ENCODE peak calls at places on chromosomes 7 and 10, in ten cellular contexts. B is IMR-90, E is adrenal gland, Z is right lobe of liver, J is heart left ventricle, U is A549, T is K562, A is transverse colon, G is thyroid gland, M is Peyer's patch. Y is an unnamed sample. For H3K4me1, the result is how much of the 10 kb centered on the place peaks cover.

GRCh38 chr10:88428442-88428841 is 154.7 kb downstream of the RNLS start:
- DNase-seq in B (no peak), E (no peak), Z (no peak), J (no peak), U (peak), T (no peak), A (no peak), G (no peak), M (no peak), Y (no peak)

GRCh38 chr10:105409370-105409769 is 768.3 kb downstream of the SORCS3 start:
- DNase-seq in B (no peak), E (no peak), Z (no peak), J (no peak), U (no peak), T (no peak), A (no peak), G (no peak), M (no peak), Y (no peak)

GRCh38 chr7:112986256-112987031 is 100.2 kb downstream of the GPR85 start:
- DNase-seq in B (peak), E (no peak), Z (no peak), J (no peak), U (no peak), T (no peak), A (no peak), G (no peak), M (no peak), Y (no peak)

GRCh38 chr7:24573008-24573553 is at the start of gene PALS2:
- DNase-seq in B (peak), E (peak), Z (peak), J (peak), U (peak), T (peak), A (peak), G (peak), M (peak), Y (peak)

GRCh38 chr10:112059220-112059619 is 124.3 kb downstream of the GPAM start:
- DNase-seq in B (no peak), E (no peak), Z (no peak), J (no peak), U (no peak), T (no peak), A (no peak), G (no peak), M (no peak), Y (no peak)

GRCh38 chr10:79058899-79059771 is 9.6 kb upstream of the ZMIZ1 start:
- DNase-seq in B (no peak), E (no peak), Z (peak), J (no peak), U (no peak), T (no peak), A (peak), G (no peak), M (peak), Y (peak)

GRCh38 chr10:126133082-126133620 is 236.8 kb downstream of the FANK1 start:
- DNase-seq in B (no peak), E (no peak), Z (no peak), J (no peak), U (no peak), T (no peak), A (no peak), G (no peak), M (no peak), Y (no peak)

GRCh38 chr10:58140054-58140453 is 127.6 kb downstream of the IPMK start:
- DNase-seq in B (no peak), E (no peak), Z (no peak), J (no peak), U (no peak), T (no peak), A (no peak), G (no peak), M (no peak), Y (no peak)

GRCh38 chr10:108443636-108444035 is 1279.1 kb upstream of the SORCS1 start:
- DNase-seq in B (no peak), E (no peak), Z (no peak), J (no peak), U (no peak), T (no peak), A (no peak), G (no peak), M (no peak), Y (no peak)

GRCh38 chr10:72794260-72794659 is 99.3 kb upstream of the OIT3 start:
- DNase-seq in B (peak), E (no peak), Z (no peak), J (no peak), U (no peak), T (peak), A (no peak), G (no peak), M (no peak), Y (no peak)

GRCh38 chr10:54613162-54613561 is 187.9 kb downstream of the PCDH15 start:
- DNase-seq in B (no peak), E (no peak), Z (no peak), J (no peak), U (no peak), T (no peak), A (no peak), G (no peak), M (no peak), Y (no peak)

GRCh38 chr7:28990200-28990960 is 32.2 kb upstream of the TRIL start:
- DNase-seq in B (no peak), E (no peak), Z (no peak), J (peak), U (no peak), T (no peak), A (no peak), G (peak), M (no peak), Y (no peak)

GRCh38 chr10:121734517-121735137 is 136.4 kb upstream of the FGFR2 start:
- DNase-seq in B (no peak), E (peak), Z (no peak), J (no peak), U (peak), T (peak), A (no peak), G (peak), M (no peak), Y (peak)

GRCh38 chr10:76287856-76288255 is 856.4 kb downstream of the LRMDA start:
- DNase-seq in B (peak), E (no peak), Z (no peak), J (no peak), U (no peak), T (no peak), A (no peak), G (no peak), M (no peak), Y (no peak)

GRCh38 chr7:70598976-70599375 is 533.0 kb upstream of the GALNT17 start:
- DNase-seq in B (no peak), E (no peak), Z (no peak), J (no peak), U (no peak), T (no peak), A (peak), G (peak), M (peak), Y (peak)

GRCh38 chr7:112790651-112790973 is 419 bp upstream of the TMEM168 start:
- DNase-seq in B (no peak), E (no peak), Z (no peak), J (no peak), U (no peak), T (no peak), A (no peak), G (no peak), M (no peak), Y (no peak)

GRCh38 chr7:24370541-24370940 is 86.6 kb downstream of the NPY start:
- DNase-seq in B (no peak), E (no peak), Z (no peak), J (no peak), U (no peak), T (no peak), A (no peak), G (no peak), M (no peak), Y (no peak)

GRCh38 chr7:25095516-25096345 is 29.3 kb downstream of the CYCS start:
- DNase-seq in B (no peak), E (no peak), Z (no peak), J (no peak), U (no peak), T (no peak), A (no peak), G (no peak), M (no peak), Y (no peak)

GRCh38 chr10:21401196-21401595 is 124.3 kb downstream of the SKIDA1 start:
- DNase-seq in B (peak), E (peak), Z (no peak), J (no peak), U (no peak), T (no peak), A (no peak), G (peak), M (no peak), Y (no peak)

GRCh38 chr10:13632407-13632806 is 45.6 kb downstream of the PRPF18 start:
- DNase-seq in B (no peak), E (no peak), Z (no peak), J (no peak), U (no peak), T (no peak), A (no peak), G (no peak), M (no peak), Y (no peak)

GRCh38 chr10:16905304-16905703 is 88.1 kb upstream of the RSU1 start:
- DNase-seq in B (no peak), E (no peak), Z (no peak), J (peak), U (no peak), T (no peak), A (no peak), G (no peak), M (no peak), Y (no peak)

GRCh38 chr10:61567729-61568128 is 95.0 kb upstream of the CABCOCO1 start:
- DNase-seq in B (no peak), E (no peak), Z (no peak), J (no peak), U (no peak), T (no peak), A (no peak), G (no peak), M (no peak), Y (no peak)

GRCh38 chr10:10973310-10973709 is 44.4 kb upstream of the CELF2 start:
- DNase-seq in B (no peak), E (no peak), Z (no peak), J (no peak), U (no peak), T (no peak), A (no peak), G (no peak), M (no peak), Y (no peak)

GRCh38 chr7:5417106-5418071 is 6.2 kb downstream of the TNRC18 start:
- DNase-seq in B (peak), E (no peak), Z (no peak), J (no peak), U (no peak), T (no peak), A (no peak), G (peak), M (no peak), Y (peak)

GRCh38 chr10:83037653-83038052 is 1101.7 kb upstream of the GHITM start:
- DNase-seq in B (no peak), E (no peak), Z (no peak), J (no peak), U (no peak), T (no peak), A (no peak), G (no peak), M (no peak), Y (no peak)

GRCh38 chr7:26103541-26104070 is 48.4 kb upstream of the NFE2L3 start:
- DNase-seq in B (no peak), E (no peak), Z (no peak), J (no peak), U (no peak), T (no peak), A (no peak), G (no peak), M (no peak), Y (no peak)

GRCh38 chr10:74382643-74383042 is 231.6 kb downstream of the ADK start:
- DNase-seq in B (no peak), E (no peak), Z (no peak), J (no peak), U (no peak), T (no peak), A (no peak), G (no peak), M (no peak), Y (no peak)

GRCh38 chr7:134420509-134421125 is 38.3 kb downstream of the AKR1B1 start:
- DNase-seq in B (peak), E (peak), Z (no peak), J (no peak), U (peak), T (peak), A (peak), G (peak), M (peak), Y (peak)

GRCh38 chr7:1881946-1882345 is 211.9 kb downstream of the ELFN1 start:
- DNase-seq in B (no peak), E (no peak), Z (no peak), J (peak), U (no peak), T (no peak), A (no peak), G (no peak), M (no peak), Y (no peak)

GRCh38 chr7:1950623-1951523 is 280.8 kb downstream of the ELFN1 start:
- DNase-seq in B (peak), E (peak), Z (peak), J (peak), U (no peak), T (peak), A (peak), G (no peak), M (peak), Y (no peak)

GRCh38 chr7:152335900-152336571 is 99.8 kb downstream of the KMT2C start:
- DNase-seq in B (no peak), E (no peak), Z (no peak), J (no peak), U (no peak), T (no peak), A (no peak), G (no peak), M (no peak), Y (no peak)

GRCh38 chr7:117399820-117400422 is 27.4 kb downstream of the ASZ1 start:
- DNase-seq in B (peak), E (no peak), Z (no peak), J (no peak), U (peak), T (peak), A (no peak), G (no peak), M (no peak), Y (no peak)

GRCh38 chr10:77915299-77916105 is 11.1 kb downstream of the DLG5 start:
- DNase-seq in B (no peak), E (no peak), Z (no peak), J (no peak), U (no peak), T (no peak), A (no peak), G (no peak), M (no peak), Y (no peak)

GRCh38 chr10:33453081-33453850 is 118.8 kb upstream of the NRP1 start:
- DNase-seq in B (peak), E (no peak), Z (no peak), J (no peak), U (no peak), T (no peak), A (no peak), G (no peak), M (no peak), Y (no peak)

GRCh38 chr10:48505394-48506112 is 99.3 kb downstream of the ARHGAP22 start:
- DNase-seq in B (no peak), E (peak), Z (no peak), J (no peak), U (no peak), T (peak), A (no peak), G (no peak), M (no peak), Y (no peak)

GRCh38 chr10:124637746-124638145 is 106.4 kb downstream of the FAM53B start:
- DNase-seq in B (no peak), E (no peak), Z (no peak), J (no peak), U (no peak), T (no peak), A (no peak), G (no peak), M (no peak), Y (no peak)

GRCh38 chr10:36111676-36112075 is 469.6 kb upstream of the FZD8 start:
- DNase-seq in B (no peak), E (no peak), Z (no peak), J (no peak), U (no peak), T (no peak), A (no peak), G (no peak), M (no peak), Y (no peak)

GRCh38 chr10:52923520-52923919 is 150.9 kb upstream of the MBL2 start:
- DNase-seq in B (no peak), E (no peak), Z (no peak), J (no peak), U (no peak), T (no peak), A (no peak), G (no peak), M (no peak), Y (no peak)

GRCh38 chr7:148466120-148466519 is 124.4 kb upstream of the C7orf33 start:
- DNase-seq in B (no peak), E (no peak), Z (no peak), J (no peak), U (no peak), T (no peak), A (no peak), G (no peak), M (no peak), Y (no peak)

DNA sequence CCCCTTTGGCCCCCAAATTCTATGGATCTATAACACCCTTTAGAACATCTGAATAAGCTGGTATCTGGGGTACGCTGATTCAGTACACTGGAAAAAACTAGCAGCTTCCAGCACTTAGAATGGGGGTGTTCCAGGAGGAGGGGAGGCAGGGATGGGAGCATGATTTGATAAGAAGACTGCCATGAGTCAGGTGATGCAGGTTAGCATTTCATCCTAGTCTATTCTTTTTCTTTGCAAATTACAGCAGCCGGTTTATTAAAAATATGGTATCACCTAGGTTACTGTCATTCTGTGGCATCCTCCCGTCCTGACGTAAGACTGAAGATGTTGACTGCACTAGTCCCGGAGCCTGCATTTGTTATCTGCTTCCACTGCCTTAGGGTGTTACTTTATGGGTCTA is 1.8 kb downstream of the HTR5A start:
- DNase-seq in B (no peak), E (no peak), Z (no peak), J (no peak), U (no peak), T (no peak), A (no peak), G (no peak), M (no peak), Y (no peak)
- H3K4me3 ChIP-seq in B (no peak), E (no peak), Z (no peak), J (no peak), U (no peak), T (no peak), A (no peak), G (no peak), M (no peak), Y (no peak)

DNA sequence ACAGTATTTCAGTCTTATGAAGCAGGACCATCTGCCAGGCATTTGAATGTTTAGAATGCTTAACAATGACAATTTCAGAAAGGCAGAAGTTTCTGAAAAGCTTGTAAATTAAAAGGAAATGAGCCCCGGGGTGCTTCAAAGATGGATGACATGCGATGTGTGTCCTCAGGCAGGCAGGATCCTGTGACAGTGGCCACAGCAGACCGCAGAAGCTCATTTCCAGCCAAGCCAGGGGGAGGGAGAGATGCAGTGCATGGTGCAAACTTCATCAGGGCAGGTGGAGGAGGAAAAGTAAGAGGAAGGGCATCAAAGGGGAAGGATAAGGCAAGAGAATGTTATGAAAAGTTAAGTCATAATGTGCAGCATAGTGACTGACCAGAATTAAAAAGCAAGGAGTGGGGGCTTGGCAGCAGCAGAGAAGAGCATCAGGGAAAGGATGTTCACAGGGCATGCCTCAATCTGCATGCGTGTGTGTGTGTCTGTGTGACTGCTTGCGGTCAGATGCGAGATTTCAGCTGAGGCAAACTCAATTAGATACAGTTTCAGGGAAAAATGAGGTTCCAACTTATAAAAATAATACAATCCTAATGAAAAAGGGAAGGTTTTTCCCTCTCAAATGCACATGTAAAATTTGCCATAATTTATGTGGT is 173.7 kb downstream of the COBL start:
- DNase-seq in B (no peak), E (no peak), Z (no peak), J (no peak), U (no peak), T (no peak), A (no peak), G (no peak), M (no peak), Y (no peak)
- H3K4me1 ChIP-seq in B (under half), E (under half), Z (under half), J (under half), U (under half), T (under half), A (under half), G (under half), M (under half), Y (under half)

DNA sequence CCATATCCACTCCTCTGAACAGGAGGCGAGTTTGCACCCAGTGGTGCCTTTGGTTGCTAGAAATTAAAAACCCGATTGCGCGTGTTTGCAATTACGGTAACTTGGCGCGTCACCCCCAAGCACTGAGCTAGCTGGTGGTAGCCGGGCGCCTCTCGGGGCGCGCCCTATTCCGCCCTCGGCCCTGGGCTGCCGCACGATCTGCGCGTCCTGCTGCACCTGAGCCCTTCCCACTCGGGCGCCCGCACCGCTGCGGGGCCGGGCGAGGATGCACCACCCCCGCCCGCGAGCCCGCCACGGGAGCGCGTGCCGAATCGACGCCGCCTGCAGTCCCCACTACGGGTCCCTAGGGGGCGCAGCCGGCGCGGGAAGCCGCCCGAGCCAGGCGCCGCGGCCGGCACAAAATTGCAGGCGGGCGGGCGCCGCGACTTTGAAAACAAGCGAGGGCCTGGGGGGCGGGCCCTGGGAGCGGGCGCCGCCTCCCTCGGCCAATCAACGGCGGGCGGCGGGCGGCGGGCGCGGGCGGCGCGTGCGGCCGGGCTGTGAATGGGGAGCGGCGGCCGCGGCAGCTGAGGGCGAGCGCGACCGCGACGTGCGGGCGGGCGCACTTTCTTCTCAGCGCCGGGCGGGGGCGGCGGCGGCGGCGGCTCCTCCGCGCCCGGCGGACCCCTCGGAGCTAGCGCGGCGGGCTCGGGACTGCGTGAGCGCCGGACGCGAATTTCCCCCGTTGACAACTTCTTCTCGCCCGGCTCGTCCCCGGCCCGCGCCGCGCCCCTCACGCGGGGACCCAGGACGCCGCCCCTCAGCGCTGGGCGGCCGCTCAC is at the start of gene SDK1:
- DNase-seq in B (peak), E (peak), Z (peak), J (peak), U (peak), T (peak), A (peak), G (peak), M (peak), Y (peak)
- TF ChIP-seq POLR2A in B (no peak), E (no peak), Z (peak), J (peak), U (no peak), T (no peak), A (no peak), G (no peak), M (no peak), Y (no peak)

GRCh38 chr7:22885824-22886255 is 63.2 kb upstream of the TOMM7 start:
- DNase-seq in B (peak), E (no peak), Z (no peak), J (no peak), U (no peak), T (no peak), A (no peak), G (no peak), M (no peak), Y (no peak)
- H3K4me3 ChIP-seq in B (no peak), E (no peak), Z (no peak), J (no peak), U (no peak), T (no peak), A (no peak), G (no peak), M (no peak), Y (no peak)

GRCh38 chr7:107171496-107171895 is 2.7 kb downstream of the HBP1 start:
- DNase-seq in B (no peak), E (no peak), Z (no peak), J (no peak), U (no peak), T (no peak), A (no peak), G (no peak), M (no peak), Y (no peak)
- H3K4me1 ChIP-seq in B (under half), E (half or more), Z (under half), J (half or more), U (under half), T (under half), A (under half), G (under half), M (under half), Y (half or more)

GRCh38 chr10:114930320-114930719 is 7.7 kb upstream of the TRUB1 start:
- DNase-seq in B (no peak), E (no peak), Z (no peak), J (no peak), U (no peak), T (no peak), A (no peak), G (no peak), M (no peak), Y (no peak)
- TF ChIP-seq POLR2A in B (no peak), E (no peak), Z (no peak), J (no peak), U (no peak), T (no peak), A (no peak), G (no peak), M (no peak), Y (no peak)